ENCODE peak calls at places on chromosomes 4 and X, in ten cellular contexts. K is glomerular endothelial cell; C is H9; T is activated CD4-positive, CD25-positive, alpha-beta regulatory T cell treated with anti-CD3 and anti-CD28 coated beads, Interleukin-2, amount 50 U/mL, for 72 hours; E is stimulated activated CD8-positive, alpha-beta memory T cell treated with anti-CD3 and anti-CD28 coated beads, Interleukin-4, amount 100 ng/mL, for 4 hours; Z is retinal pigment epithelial cell; M is NCI-H460; Y is skeletal muscle cell; O is neural crest cell; F is left ventricle myocardium inferior. A is an unnamed sample.

GRCh38 chr4:1209821-1210220 is 37.4 kb upstream of the SPON2 start:
- DNase-seq in E (no peak), F (peak), K (no peak), Y (no peak), Z (peak), C (no peak), M (no peak), O (peak), T (no peak), A (peak)

GRCh38 chr4:108003964-108004630 is 14.4 kb downstream of the HADH start:
- DNase-seq in O (no peak), Z (no peak), F (no peak), T (no peak), M (no peak), Y (no peak), C (no peak), E (no peak), K (no peak), A (no peak)

GRCh38 chr4:14338206-14338605 is 664.1 kb upstream of the CPEB2 start:
- DNase-seq in K (no peak), F (no peak), Y (no peak), C (no peak), E (no peak), Z (no peak), T (no peak), O (no peak), M (no peak), A (no peak)

GRCh38 chr4:105345838-105346237 is 128.0 kb downstream of the PPA2 start:
- DNase-seq in M (no peak), O (no peak), Y (no peak), T (no peak), K (no peak), E (no peak), C (no peak), F (no peak), Z (no peak), A (no peak)

GRCh38 chr4:113159901-113160545 is 110.6 kb downstream of the ANK2 start:
- DNase-seq in K (no peak), Z (no peak), F (no peak), C (no peak), E (no peak), Y (no peak), O (no peak), T (no peak), M (no peak), A (no peak)

GRCh38 chr4:182179105-182179504 is 64.1 kb upstream of the TENM3 start:
- DNase-seq in T (no peak), C (no peak), K (no peak), Z (no peak), E (no peak), M (peak), O (no peak), F (no peak), Y (peak), A (no peak)

GRCh38 chr4:10104211-10104990 is 12.2 kb downstream of the WDR1 start:
- DNase-seq in M (no peak), O (no peak), Y (no peak), F (no peak), K (no peak), E (no peak), C (no peak), T (no peak), Z (no peak), A (no peak)

GRCh38 chrX:27583976-27584375 is 6.2 kb upstream of the DCAF8L2 start:
- DNase-seq in Z (no peak), M (no peak), F (no peak), Y (no peak), K (no peak), T (no peak), E (no peak), C (no peak), O (no peak), A (no peak)

GRCh38 chrX:10582945-10583344 is 37.4 kb downstream of the MID1 start:
- DNase-seq in F (no peak), K (no peak), Z (no peak), O (no peak), C (no peak), M (no peak), Y (no peak), T (no peak), E (no peak), A (no peak)

GRCh38 chr4:2494992-2495391 is 26.1 kb downstream of the RNF4 start:
- DNase-seq in E (no peak), C (no peak), T (no peak), K (no peak), O (no peak), Z (no peak), M (no peak), F (no peak), Y (no peak), A (peak)

GRCh38 chrX:106608016-106608415 is 3.8 kb upstream of the RADX start:
- DNase-seq in K (no peak), M (no peak), C (no peak), F (no peak), E (no peak), Y (no peak), O (no peak), T (no peak), Z (no peak), A (no peak)

GRCh38 chrX:119391279-119391678 is 7.9 kb upstream of the SLC25A43 start:
- DNase-seq in K (no peak), E (no peak), M (peak), F (no peak), C (no peak), Z (no peak), O (no peak), T (no peak), Y (no peak), A (no peak)

GRCh38 chr4:128847074-128847724 is 37.7 kb downstream of the JADE1 start:
- DNase-seq in Y (no peak), O (no peak), F (no peak), Z (no peak), E (no peak), T (no peak), M (no peak), C (no peak), K (no peak), A (no peak)

GRCh38 chr4:82431026-82431745 is 796 bp downstream of the ENOPH1 start:
- DNase-seq in M (no peak), K (no peak), O (no peak), T (peak), F (no peak), C (peak), E (peak), Y (no peak), Z (no peak), A (no peak)

GRCh38 chrX:136130931-136131843 is 16.1 kb upstream of the FHL1 start:
- DNase-seq in E (no peak), Y (peak), C (no peak), T (no peak), K (peak), F (no peak), Z (no peak), M (peak), O (no peak), A (no peak)

GRCh38 chrX:78321809-78322208 is 5.6 kb downstream of the CYSLTR1 start:
- DNase-seq in K (no peak), E (no peak), Z (no peak), C (no peak), T (no peak), O (no peak), F (peak), Y (no peak), M (no peak), A (no peak)

GRCh38 chr4:82452026-82452425 is 21.6 kb downstream of the ENOPH1 start:
- DNase-seq in M (no peak), Y (no peak), T (no peak), Z (no peak), K (no peak), O (no peak), F (no peak), E (no peak), C (no peak), A (no peak)

GRCh38 chrX:20205927-20206708 is 60.6 kb downstream of the RPS6KA3 start:
- DNase-seq in M (no peak), Z (no peak), C (no peak), K (no peak), F (no peak), O (no peak), T (no peak), Y (no peak), E (no peak), A (no peak)

GRCh38 chr4:133102612-133103409 is 46.3 kb upstream of the PCDH10 start:
- DNase-seq in M (no peak), E (no peak), Z (no peak), T (no peak), K (no peak), O (no peak), F (no peak), C (no peak), Y (no peak), A (no peak)

GRCh38 chrX:31550169-31550568 is 478.3 kb upstream of the FTHL17 start:
- DNase-seq in E (no peak), F (no peak), T (no peak), C (no peak), K (no peak), O (no peak), Z (no peak), Y (no peak), M (no peak), A (no peak)

GRCh38 chrX:7055386-7056137 is 92.0 kb upstream of the STS start:
- DNase-seq in M (no peak), K (no peak), E (no peak), Z (no peak), F (no peak), T (no peak), Y (no peak), O (no peak), C (no peak), A (no peak)

A was measured in aorta.